ENCODE peak calls at places on chromosome 12, in seven cellular contexts. T is psoas muscle; O is pancreas; W is CD8-positive, alpha-beta memory T cell; F is IMR-90; Z is transverse colon; U is H9. E is an unnamed sample.

GRCh38 chr12:101995684-101996083 is 66.1 kb downstream of the WASHC3 start:
- DNase-seq in T (no peak), O (no peak), W (no peak), F (no peak), Z (no peak), U (no peak), E (no peak)

GRCh38 chr12:45912774-45913173 is 77.6 kb downstream of the SCAF11 start:
- DNase-seq in T (no peak), O (no peak), W (no peak), F (no peak), Z (no peak), U (no peak), E (no peak)

GRCh38 chr12:56990648-56991318 is 15.6 kb downstream of the ZBTB39 start:
- DNase-seq in T (no peak), O (no peak), W (no peak), F (no peak), Z (no peak), U (peak), E (no peak)

GRCh38 chr12:132356686-132357622 is 27.6 kb upstream of the GALNT9 start:
- DNase-seq in T (no peak), O (no peak), W (no peak), F (peak), Z (peak), U (peak), E (no peak)

GRCh38 chr12:42794811-42795210 is 205.3 kb upstream of the PRICKLE1 start:
- DNase-seq in T (no peak), O (no peak), W (no peak), F (peak), Z (no peak), U (no peak), E (no peak)

GRCh38 chr12:19388131-19388549 is 51.2 kb upstream of the AEBP2 start:
- DNase-seq in T (no peak), O (no peak), W (no peak), F (peak), Z (no peak), U (peak), E (no peak)

GRCh38 chr12:52198454-52199215 is 6.8 kb upstream of the KRT80 start:
- DNase-seq in T (no peak), O (no peak), W (no peak), F (no peak), Z (no peak), U (no peak), E (no peak)

GRCh38 chr12:75825686-75826085 is 205.9 kb downstream of the PHLDA1 start:
- DNase-seq in T (no peak), O (no peak), W (no peak), F (peak), Z (no peak), U (no peak), E (peak)

GRCh38 chr12:89348894-89349669 is 3.2 kb downstream of the DUSP6 start:
- DNase-seq in T (no peak), O (no peak), W (no peak), F (no peak), Z (no peak), U (no peak), E (no peak)

GRCh38 chr12:43957732-43958131 is 121.9 kb downstream of the TMEM117 start:
- DNase-seq in T (no peak), O (no peak), W (no peak), F (peak), Z (no peak), U (no peak), E (no peak)

GRCh38 chr12:3303410-3304136 is 187.4 kb upstream of the PRMT8 start:
- DNase-seq in T (no peak), O (no peak), W (no peak), F (no peak), Z (no peak), U (peak), E (no peak)

GRCh38 chr12:60205500-60205899 is 609.7 kb downstream of the SLC16A7 start:
- DNase-seq in T (no peak), O (peak), W (no peak), F (peak), Z (no peak), U (no peak), E (no peak)

GRCh38 chr12:93526786-93527428 is 45.6 kb upstream of the SOCS2 start:
- DNase-seq in T (no peak), O (no peak), W (no peak), F (peak), Z (no peak), U (no peak), E (peak)

GRCh38 chr12:67754933-67755697 is 106.6 kb downstream of the DYRK2 start:
- DNase-seq in T (no peak), O (peak), W (no peak), F (no peak), Z (no peak), U (no peak), E (no peak)

GRCh38 chr12:131372706-131373195 is 338.1 kb upstream of the SFSWAP start:
- DNase-seq in T (no peak), O (no peak), W (no peak), F (no peak), Z (no peak), U (no peak), E (no peak)

GRCh38 chr12:67151891-67152290 is 117.3 kb upstream of the CAND1 start:
- DNase-seq in T (no peak), O (no peak), W (no peak), F (no peak), Z (no peak), U (no peak), E (no peak)

GRCh38 chr12:31732926-31733548 is 4.2 kb upstream of the AMN1 start:
- DNase-seq in T (no peak), O (no peak), W (no peak), F (peak), Z (no peak), U (peak), E (peak)

GRCh38 chr12:47268501-47269459 is 189.0 kb upstream of the AMIGO2 start:
- DNase-seq in T (no peak), O (no peak), W (no peak), F (peak), Z (no peak), U (no peak), E (no peak)

GRCh38 chr12:47264951-47265350 is 185.2 kb upstream of the AMIGO2 start:
- DNase-seq in T (no peak), O (no peak), W (no peak), F (no peak), Z (no peak), U (no peak), E (no peak)

GRCh38 chr12:47265391-47265790 is 185.6 kb upstream of the AMIGO2 start:
- DNase-seq in T (no peak), O (no peak), W (no peak), F (no peak), Z (no peak), U (no peak), E (no peak)

GRCh38 chr12:47270782-47271664 is 191.3 kb upstream of the AMIGO2 start:
- DNase-seq in T (no peak), O (no peak), W (no peak), F (peak), Z (no peak), U (no peak), E (peak)

GRCh38 chr12:47267571-47267970 is 187.8 kb upstream of the AMIGO2 start:
- DNase-seq in T (no peak), O (no peak), W (no peak), F (peak), Z (no peak), U (no peak), E (peak)
- H3K27ac ChIP-seq in T (no peak), O (no peak), W (no peak), F (no peak), Z (no peak), U (no peak), E (peak)

GRCh38 chr12:111781085-111781658 is 14.4 kb downstream of the ALDH2 start:
- DNase-seq in T (no peak), O (no peak), W (no peak), F (no peak), Z (no peak), U (no peak), E (no peak)

GRCh38 chr12:111788178-111788654 is 21.5 kb downstream of the ALDH2 start:
- DNase-seq in T (peak), O (peak), W (no peak), F (peak), Z (no peak), U (no peak), E (no peak)

GRCh38 chr12:111785651-111786050 is 18.9 kb downstream of the ALDH2 start:
- DNase-seq in T (no peak), O (no peak), W (no peak), F (peak), Z (no peak), U (no peak), E (no peak)

GRCh38 chr12:111783046-111783445 is 16.3 kb downstream of the ALDH2 start:
- DNase-seq in T (no peak), O (no peak), W (no peak), F (no peak), Z (no peak), U (no peak), E (no peak)

DNA sequence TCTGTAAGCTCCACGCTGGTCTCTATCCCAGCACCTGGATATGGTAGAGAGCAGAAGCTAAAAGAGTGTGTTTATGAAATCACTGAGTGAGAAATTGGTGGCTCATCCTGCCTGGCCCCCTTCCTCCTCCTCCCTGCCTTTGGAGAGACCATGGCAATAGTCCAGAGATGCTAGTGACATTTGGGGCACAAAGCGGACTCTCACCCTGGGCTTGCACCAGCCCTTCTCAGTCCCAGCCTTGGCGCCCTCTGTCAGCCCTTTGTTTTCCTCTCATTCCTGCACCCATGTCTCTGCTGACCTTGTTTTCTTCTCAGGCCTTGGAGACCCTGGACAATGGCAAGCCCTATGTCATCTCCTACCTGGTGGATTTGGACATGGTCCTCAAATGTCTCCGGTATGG is 18.2 kb downstream of the ALDH2 start:
- DNase-seq in T (no peak), O (no peak), W (no peak), F (no peak), Z (no peak), U (no peak), E (no peak)
- H3K27ac ChIP-seq in T (no peak), O (peak), W (no peak), F (no peak), Z (no peak), U (no peak), E (no peak)

GRCh38 chr12:6451348-6452244 is at the start of gene TAPBPL:
- DNase-seq in T (peak), O (peak), W (peak), F (peak), Z (peak), U (peak), E (no peak)

GRCh38 chr12:6450869-6451347 is 934 bp upstream of the TAPBPL start:
- DNase-seq in T (peak), O (no peak), W (no peak), F (no peak), Z (peak), U (peak), E (no peak)

GRCh38 chr12:6450091-6450868 is 1.6 kb upstream of the TAPBPL start:
- DNase-seq in T (no peak), O (no peak), W (no peak), F (no peak), Z (no peak), U (no peak), E (no peak)

GRCh38 chr12:6452908-6453630 is 1.2 kb downstream of the TAPBPL start:
- DNase-seq in T (no peak), O (no peak), W (peak), F (no peak), Z (peak), U (no peak), E (no peak)

DNA sequence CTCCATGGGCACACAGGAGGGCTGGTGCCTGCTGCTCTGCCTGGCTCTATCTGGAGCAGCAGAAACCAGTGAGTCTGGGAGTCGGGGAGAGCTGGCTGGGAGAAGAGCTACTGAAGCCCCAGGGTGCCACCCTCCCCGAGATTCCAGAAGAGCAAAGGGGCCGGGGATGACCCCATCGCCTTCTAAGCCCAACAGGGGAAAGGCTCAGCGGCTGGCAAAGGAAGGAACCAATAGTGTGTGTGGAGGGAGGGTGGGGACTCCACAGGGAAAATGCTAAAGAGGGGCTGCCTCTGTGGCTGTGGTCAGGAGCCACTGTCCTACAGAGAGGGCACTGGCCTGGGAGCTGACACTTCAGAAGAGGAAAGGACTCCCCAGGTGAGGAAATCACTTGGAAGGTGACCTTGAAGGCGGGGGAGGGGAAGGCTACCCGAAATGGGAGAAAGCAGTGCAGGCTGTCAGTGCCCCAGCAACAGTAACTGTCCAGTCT is 446 bp downstream of the TAPBPL start:
- DNase-seq in T (peak), O (peak), W (no peak), F (no peak), Z (peak), U (no peak), E (no peak)
- H3K27ac ChIP-seq in T (peak), O (peak), W (peak), F (peak), Z (peak), U (no peak), E (peak)

GRCh38 chr12:48786591-48787544 is 2.0 kb downstream of the ADCY6 start:
- DNase-seq in T (no peak), O (no peak), W (no peak), F (no peak), Z (no peak), U (no peak), E (no peak)

GRCh38 chr12:48789858-48790326 is 1.0 kb upstream of the ADCY6 start:
- DNase-seq in T (no peak), O (no peak), W (no peak), F (no peak), Z (no peak), U (no peak), E (no peak)

GRCh38 chr12:48788852-48789775 is at the start of gene ADCY6:
- DNase-seq in T (peak), O (peak), W (no peak), F (peak), Z (peak), U (peak), E (no peak)

GRCh38 chr12:48788522-48788851 is 402 bp downstream of the ADCY6 start:
- DNase-seq in T (no peak), O (peak), W (no peak), F (no peak), Z (no peak), U (no peak), E (no peak)

GRCh38 chr12:48787791-48788521 is 933 bp downstream of the ADCY6 start:
- DNase-seq in T (no peak), O (no peak), W (no peak), F (no peak), Z (no peak), U (no peak), E (no peak)
- H3K27ac ChIP-seq in T (peak), O (peak), W (no peak), F (peak), Z (peak), U (no peak), E (peak)

GRCh38 chr12:106767954-106768501 is 6.5 kb upstream of the RIC8B start:
- DNase-seq in T (no peak), O (peak), W (no peak), F (no peak), Z (no peak), U (peak), E (no peak)
- H3K27ac ChIP-seq in T (no peak), O (peak), W (no peak), F (no peak), Z (no peak), U (peak), E (no peak)

GRCh38 chr12:92110083-92110640 is 35.5 kb downstream of the BTG1 start:
- DNase-seq in T (no peak), O (no peak), W (no peak), F (no peak), Z (no peak), U (no peak), E (no peak)

GRCh38 chr12:92107094-92107493 is 38.6 kb downstream of the BTG1 start:
- DNase-seq in T (no peak), O (no peak), W (no peak), F (no peak), Z (no peak), U (no peak), E (no peak)

GRCh38 chr12:92109613-92110012 is 36.0 kb downstream of the BTG1 start:
- DNase-seq in T (no peak), O (no peak), W (no peak), F (no peak), Z (no peak), U (no peak), E (no peak)

GRCh38 chr12:92107621-92108131 is 38.0 kb downstream of the BTG1 start:
- DNase-seq in T (no peak), O (no peak), W (no peak), F (no peak), Z (no peak), U (peak), E (no peak)

GRCh38 chr12:92108651-92109050 is 37.0 kb downstream of the BTG1 start:
- DNase-seq in T (no peak), O (no peak), W (no peak), F (peak), Z (no peak), U (no peak), E (no peak)
- H3K27ac ChIP-seq in T (no peak), O (peak), W (no peak), F (no peak), Z (no peak), U (no peak), E (no peak)

DNA sequence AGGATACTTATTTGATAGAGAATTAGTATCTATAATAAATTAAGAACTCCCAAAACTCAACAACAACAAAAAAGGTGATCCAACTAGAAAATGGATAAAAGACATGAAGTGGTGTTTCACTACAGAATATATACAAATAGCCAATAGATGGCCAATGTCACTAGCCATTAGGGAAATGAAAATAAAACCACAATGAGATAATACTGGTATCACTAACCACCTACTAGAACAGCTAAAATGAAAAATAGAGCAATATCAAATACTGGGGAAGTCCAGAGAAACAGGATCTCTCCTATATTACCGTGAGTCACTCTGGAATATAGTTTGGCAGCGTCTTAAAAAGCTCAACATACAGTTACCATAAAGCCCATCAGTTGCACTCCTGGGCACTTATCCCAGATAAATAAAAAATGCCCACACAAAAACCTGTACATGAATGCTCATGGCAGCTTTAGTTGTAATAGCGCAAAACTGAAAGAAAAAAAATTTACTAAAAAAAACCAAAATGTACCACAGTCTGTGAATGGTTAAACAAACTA is 101.7 kb downstream of the TMTC1 start:
- DNase-seq in T (no peak), O (no peak), W (no peak), F (peak), Z (no peak), U (no peak), E (no peak)
- H3K27ac ChIP-seq in T (no peak), O (no peak), W (no peak), F (no peak), Z (no peak), U (no peak), E (no peak)

GRCh38 chr12:116455540-116456306 is 103.5 kb upstream of the MAP1LC3B2 start:
- DNase-seq in T (peak), O (peak), W (no peak), F (peak), Z (peak), U (no peak), E (peak)
- H3K27ac ChIP-seq in T (peak), O (peak), W (no peak), F (peak), Z (peak), U (no peak), E (peak)